ENCODE peak calls at places on chromosomes 5 and 9, in nine cellular contexts. G is AG04450; R is Panc1; V is adrenal gland; K is CD8-positive, alpha-beta T cell; H is HCT116; S is left ventricle myocardium inferior; B is psoas muscle; E is CD4-positive, alpha-beta T cell. C is an unnamed sample.
A peak's percentile ranks its signal among the peaks of the same experiment; 100 is the strongest.

GRCh38 chr9:87973791-87974292 is 491 bp downstream of the CDK20 start:
- DNase-seq in G (no peak), R (no peak), V (no peak), K (no peak), H (no peak), S (no peak), B (no peak), E (no peak), C (no peak)

GRCh38 chr5:110441035-110441434 is 285.4 kb downstream of the TMEM232 start:
- DNase-seq in G (no peak), R (peak; percentile 22), V (no peak), K (no peak), H (peak; percentile 31), S (no peak), B (no peak), E (no peak), C (no peak)

GRCh38 chr9:126805546-126806262 is 864 bp downstream of the ZBTB43 start:
- DNase-seq in G (no peak), R (no peak), V (peak; percentile 78), K (peak; percentile 87), H (peak; percentile 39), S (peak; percentile 61), B (peak; percentile 94), E (peak; percentile 33), C (peak; percentile 68)

GRCh38 chr5:68255305-68256130 is 40.0 kb downstream of the PIK3R1 start:
- DNase-seq in G (no peak), R (no peak), V (no peak), K (no peak), H (no peak), S (no peak), B (no peak), E (no peak), C (no peak)

GRCh38 chr9:69818946-69819345 is 1.7 kb upstream of the CFAP95 start:
- DNase-seq in G (no peak), R (no peak), V (no peak), K (no peak), H (no peak), S (no peak), B (no peak), E (no peak), C (no peak)

GRCh38 chr9:130920762-130921482 is 18.1 kb downstream of the FIBCD1 start:
- DNase-seq in G (no peak), R (no peak), V (no peak), K (no peak), H (no peak), S (no peak), B (no peak), E (no peak), C (no peak)

GRCh38 chr5:14581891-14582796 is 552 bp downstream of the OTULINL start:
- DNase-seq in G (no peak), R (no peak), V (peak; percentile 38), K (peak; percentile 89), H (peak; percentile 33), S (peak; percentile 48), B (peak; percentile 72), E (peak; percentile 79), C (peak; percentile 88)

GRCh38 chr5:132414634-132415377 is 45.3 kb downstream of the SLC22A5 start:
- DNase-seq in G (no peak), R (no peak), V (no peak), K (no peak), H (peak; percentile 67), S (no peak), B (no peak), E (no peak), C (no peak)

GRCh38 chr9:135408676-135409254 is 70.8 kb upstream of the PPP1R26 start:
- DNase-seq in G (no peak), R (no peak), V (no peak), K (no peak), H (no peak), S (no peak), B (no peak), E (no peak), C (no peak)

GRCh38 chr5:158819840-158820620 is 279.7 kb downstream of the EBF1 start:
- DNase-seq in G (no peak), R (no peak), V (no peak), K (no peak), H (no peak), S (no peak), B (no peak), E (no peak), C (no peak)

GRCh38 chr9:137459601-137460362 is 648 bp upstream of the NSMF start:
- DNase-seq in G (no peak), R (no peak), V (no peak), K (no peak), H (no peak), S (no peak), B (peak; percentile 64), E (peak; percentile 17), C (peak; percentile 36)

GRCh38 chr5:24177821-24178220 is 467.0 kb downstream of the CDH10 start:
- DNase-seq in G (no peak), R (no peak), V (no peak), K (no peak), H (no peak), S (no peak), B (peak; percentile 54), E (no peak), C (no peak)

GRCh38 chr5:138748630-138749081 is 4.6 kb upstream of the CTNNA1 start:
- DNase-seq in G (no peak), R (no peak), V (no peak), K (no peak), H (no peak), S (no peak), B (peak; percentile 60), E (no peak), C (no peak)

GRCh38 chr5:179762079-179762780 is 29.6 kb downstream of the MAML1 start:
- DNase-seq in G (no peak), R (no peak), V (no peak), K (peak; percentile 52), H (no peak), S (no peak), B (peak; percentile 48), E (no peak), C (no peak)

GRCh38 chr5:149803641-149804468 is 73.7 kb downstream of the PPARGC1B start:
- DNase-seq in G (no peak), R (no peak), V (no peak), K (no peak), H (no peak), S (no peak), B (no peak), E (no peak), C (peak; percentile 72)

GRCh38 chr5:72133212-72133990 is 26.1 kb downstream of the MAP1B start:
- DNase-seq in G (no peak), R (peak; percentile 45), V (no peak), K (no peak), H (no peak), S (no peak), B (no peak), E (no peak), C (no peak)

GRCh38 chr9:89794918-89795317 is 190.1 kb downstream of the GADD45G start:
- DNase-seq in G (no peak), R (no peak), V (no peak), K (no peak), H (no peak), S (no peak), B (peak; percentile 45), E (no peak), C (no peak)

GRCh38 chr9:95505676-95506437 is 10.9 kb downstream of the PTCH1 start:
- DNase-seq in G (no peak), R (no peak), V (peak; percentile 52), K (no peak), H (no peak), S (peak; percentile 57), B (peak; percentile 67), E (no peak), C (peak; percentile 67)

GRCh38 chr5:74978347-74978746 is 74.0 kb downstream of the GCNT4 start:
- DNase-seq in G (no peak), R (no peak), V (no peak), K (no peak), H (no peak), S (no peak), B (no peak), E (no peak), C (no peak)

GRCh38 chr9:88950341-88951141 is 40.7 kb upstream of the S1PR3 start:
- DNase-seq in G (no peak), R (no peak), V (no peak), K (no peak), H (no peak), S (no peak), B (no peak), E (no peak), C (no peak)

GRCh38 chr5:127865273-127865672 is 162.1 kb downstream of the CCDC192 start:
- DNase-seq in G (no peak), R (no peak), V (no peak), K (no peak), H (no peak), S (no peak), B (no peak), E (no peak), C (no peak)
- TF ChIP-seq CTCF in G (no peak), R (no peak), V (no peak), K (no peak), H (peak; percentile 50), S (no peak), B (no peak), E (no peak), C (no peak)

DNA sequence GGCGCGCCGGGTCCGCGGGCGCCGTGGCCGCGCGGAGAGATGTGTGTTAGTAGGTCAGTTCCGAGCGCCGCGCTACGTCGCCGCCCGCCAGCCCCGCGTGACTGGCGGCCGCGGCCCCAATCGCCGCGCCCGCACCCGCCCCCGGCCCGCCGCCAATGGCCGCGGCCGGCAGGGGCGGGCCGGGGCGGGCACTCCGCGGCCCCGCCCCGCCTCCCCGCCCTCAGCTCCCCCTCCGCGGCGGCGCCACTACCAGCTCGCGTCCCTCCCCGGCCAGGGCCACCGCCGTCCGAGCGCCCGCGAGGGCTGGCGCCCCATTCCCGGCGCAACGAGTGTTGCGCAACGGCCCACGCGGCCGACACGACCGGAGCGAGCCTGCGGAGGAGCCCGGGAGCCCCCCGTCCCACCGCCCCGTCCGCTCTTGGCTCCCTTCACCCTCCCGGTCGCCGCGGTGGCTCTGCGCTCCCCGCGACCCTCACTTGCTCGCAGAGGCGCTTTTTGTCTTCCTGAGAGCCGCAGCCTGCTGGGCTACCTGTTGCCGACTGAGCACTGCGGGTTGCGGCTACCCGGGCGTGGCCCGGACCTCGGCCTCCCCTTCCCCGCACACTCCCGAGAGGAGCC is at the start of gene NFIL3:
- DNase-seq in G (no peak), R (no peak), V (peak; percentile 88), K (peak; percentile 60), H (no peak), S (peak; percentile 84), B (peak; percentile 94), E (peak; percentile 42), C (peak; percentile 89)
- H3K27me3 ChIP-seq in G (no peaks in the 10 kb centered on the region), R (no peaks in the 10 kb centered on the region), V (no peaks in the 10 kb centered on the region), K (peaks cover 15% of the 10 kb centered on the region), H (no peaks in the 10 kb centered on the region), S (no peaks in the 10 kb centered on the region), B (no peaks in the 10 kb centered on the region), E (peaks cover 37% of the 10 kb centered on the region), C (no peaks in the 10 kb centered on the region)

GRCh38 chr9:17742065-17742464 is 163.2 kb downstream of the SH3GL2 start:
- DNase-seq in G (no peak), R (no peak), V (no peak), K (no peak), H (no peak), S (no peak), B (no peak), E (no peak), C (no peak)
- TF ChIP-seq CTCF in G (no peak), R (no peak), V (no peak), K (no peak), H (peak; percentile 10), S (no peak), B (no peak), E (no peak), C (no peak)

DNA sequence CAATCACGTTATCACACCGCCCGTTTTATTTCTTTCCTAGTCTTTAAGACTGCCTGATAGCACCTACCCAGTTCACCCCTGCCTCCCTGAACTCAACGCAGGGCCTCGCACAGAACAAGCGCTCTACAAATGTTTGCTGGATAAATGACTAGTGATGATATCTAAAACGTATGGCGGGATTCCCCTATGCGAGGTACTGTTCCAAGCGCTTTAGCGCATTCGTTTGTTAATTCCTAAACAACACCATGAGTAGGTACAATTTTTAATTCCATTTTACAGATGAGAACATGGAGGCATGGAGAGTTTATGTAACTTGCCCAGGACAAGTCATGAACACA is 6.6 kb downstream of the POU4F3 start:
- DNase-seq in G (no peak), R (no peak), V (no peak), K (no peak), H (no peak), S (no peak), B (no peak), E (no peak), C (no peak)
- H3K27me3 ChIP-seq in G (peaks cover 66% of the 10 kb centered on the region), R (peaks cover 13% of the 10 kb centered on the region), V (peaks cover 64% of the 10 kb centered on the region), K (peaks cover 9% of the 10 kb centered on the region), H (no peaks in the 10 kb centered on the region), S (peaks cover 99% of the 10 kb centered on the region), B (peaks cover 3% of the 10 kb centered on the region), E (peaks cover 70% of the 10 kb centered on the region), C (peaks cover 55% of the 10 kb centered on the region)